ENCODE peak calls at places on chromosomes 16 and 17, in five cellular contexts. G is T-helper 1 cell, P is cardiac fibroblast, U is adrenal gland, K is NCI-H1417. V is an unnamed sample.

GRCh38 chr17:54968954-54969400 is 412 bp downstream of the STXBP4 start:
- DNase-seq in G (no peak), P (peak), U (peak), K (no peak), V (no peak)

GRCh38 chr17:41019415-41019814 is 7.6 kb downstream of the KRTAP1-5 start:
- DNase-seq in G (no peak), P (no peak), U (no peak), K (no peak), V (no peak)

GRCh38 chr17:38550661-38551060 is 55.1 kb downstream of the SRCIN1 start:
- DNase-seq in G (no peak), P (peak), U (peak), K (no peak), V (no peak)

GRCh38 chr16:84292032-84292431 is 2.6 kb upstream of the WFDC1 start:
- DNase-seq in G (no peak), P (no peak), U (no peak), K (no peak), V (peak)

GRCh38 chr17:55458977-55459376 is 37.3 kb upstream of the MMD start:
- DNase-seq in G (peak), P (peak), U (no peak), K (no peak), V (no peak)

GRCh38 chr16:726438-727290 is at the start of the genes CCDC78 and HAGHL:
- DNase-seq in G (peak), P (peak), U (peak), K (peak), V (peak)

GRCh38 chr17:76867578-76868175 is 527 bp upstream of the MGAT5B start:
- DNase-seq in G (no peak), P (peak), U (peak), K (peak), V (no peak)

GRCh38 chr17:60627113-60627512 is 27.1 kb downstream of the PPM1D start:
- DNase-seq in G (no peak), P (no peak), U (no peak), K (no peak), V (no peak)

GRCh38 chr17:22514315-22514714 is 822.0 kb downstream of the KCNJ18 start:
- DNase-seq in G (no peak), P (no peak), U (no peak), K (no peak), V (no peak)

GRCh38 chr17:4006745-4007211 is 42.5 kb upstream of the ATP2A3 start:
- DNase-seq in G (no peak), P (no peak), U (no peak), K (no peak), V (no peak)

GRCh38 chr16:57859331-57859730 is 57.0 kb upstream of the KIFC3 start:
- DNase-seq in G (no peak), P (peak), U (no peak), K (peak), V (peak)